ENCODE peak calls at places on chromosomes 12 and 14, in five cellular contexts. One of them, this sample, is unnamed.

GRCh38 chr12:46908236-46908935 is 82.6 kb upstream of the SLC38A4 start:
- DNase-seq in NT2/D1: no peak
- DNase-seq in thyroid gland: no peak
- DNase-seq in lower lobe of right lung: no peak
- DNase-seq in H1: no peak
- DNase-seq in this sample: no peak

GRCh38 chr12:42961395-42961794 is 371.8 kb upstream of the PRICKLE1 start:
- DNase-seq in NT2/D1: no peak
- DNase-seq in thyroid gland: peak
- DNase-seq in lower lobe of right lung: no peak
- DNase-seq in H1: no peak
- DNase-seq in this sample: no peak

GRCh38 chr14:76352639-76353281 is 23.2 kb upstream of the ESRRB start:
- DNase-seq in NT2/D1: peak
- DNase-seq in thyroid gland: peak
- DNase-seq in lower lobe of right lung: peak
- DNase-seq in H1: peak
- DNase-seq in this sample: no peak

GRCh38 chr14:86596024-86596423 is 1066.1 kb downstream of the FLRT2 start:
- DNase-seq in NT2/D1: no peak
- DNase-seq in thyroid gland: no peak
- DNase-seq in lower lobe of right lung: no peak
- DNase-seq in H1: no peak
- DNase-seq in this sample: no peak

GRCh38 chr12:120225852-120226640 is 25.1 kb upstream of the RPLP0 start:
- DNase-seq in NT2/D1: no peak
- DNase-seq in thyroid gland: no peak
- DNase-seq in lower lobe of right lung: peak
- DNase-seq in H1: no peak
- DNase-seq in this sample: no peak

GRCh38 chr12:51392556-51393237 is 1.5 kb upstream of the GALNT6 start:
- DNase-seq in NT2/D1: peak
- DNase-seq in thyroid gland: no peak
- DNase-seq in lower lobe of right lung: no peak
- DNase-seq in H1: peak
- DNase-seq in this sample: no peak

GRCh38 chr14:35215110-35215872 is 76.9 kb upstream of the PSMA6 start:
- DNase-seq in NT2/D1: peak
- DNase-seq in thyroid gland: no peak
- DNase-seq in lower lobe of right lung: no peak
- DNase-seq in H1: no peak
- DNase-seq in this sample: no peak

GRCh38 chr14:75059642-75060041 is 4.2 kb downstream of the ACYP1 start:
- DNase-seq in NT2/D1: no peak
- DNase-seq in thyroid gland: no peak
- DNase-seq in lower lobe of right lung: no peak
- DNase-seq in H1: no peak
- DNase-seq in this sample: no peak

GRCh38 chr12:2974560-2974971 is 15.4 kb downstream of the TEAD4 start:
- DNase-seq in NT2/D1: no peak
- DNase-seq in thyroid gland: no peak
- DNase-seq in lower lobe of right lung: no peak
- DNase-seq in H1: peak
- DNase-seq in this sample: no peak

GRCh38 chr12:79408665-79409064 is 282.1 kb downstream of the PAWR start:
- DNase-seq in NT2/D1: no peak
- DNase-seq in thyroid gland: no peak
- DNase-seq in lower lobe of right lung: no peak
- DNase-seq in H1: no peak
- DNase-seq in this sample: no peak

GRCh38 chr12:42502671-42503070 is 86.9 kb downstream of the PRICKLE1 start:
- DNase-seq in NT2/D1: no peak
- DNase-seq in thyroid gland: no peak
- DNase-seq in lower lobe of right lung: no peak
- DNase-seq in H1: no peak
- DNase-seq in this sample: no peak

GRCh38 chr12:62537544-62537943 is 70.9 kb downstream of the MON2 start:
- DNase-seq in NT2/D1: no peak
- DNase-seq in thyroid gland: peak
- DNase-seq in lower lobe of right lung: no peak
- DNase-seq in H1: no peak
- DNase-seq in this sample: no peak

GRCh38 chr12:82517027-82517426 is 158.7 kb downstream of the METTL25 start:
- DNase-seq in NT2/D1: peak
- DNase-seq in thyroid gland: no peak
- DNase-seq in lower lobe of right lung: no peak
- DNase-seq in H1: no peak
- DNase-seq in this sample: peak

GRCh38 chr14:97117693-97118092 is 320.5 kb downstream of the VRK1 start:
- DNase-seq in NT2/D1: no peak
- DNase-seq in thyroid gland: no peak
- DNase-seq in lower lobe of right lung: no peak
- DNase-seq in H1: no peak
- DNase-seq in this sample: no peak

GRCh38 chr12:32466986-32467711 is 67.8 kb downstream of the FGD4 start:
- DNase-seq in NT2/D1: no peak
- DNase-seq in thyroid gland: no peak
- DNase-seq in lower lobe of right lung: no peak
- DNase-seq in H1: no peak
- DNase-seq in this sample: no peak

GRCh38 chr12:54749191-54749818 is 101.1 kb upstream of the DCD start:
- DNase-seq in NT2/D1: peak
- DNase-seq in thyroid gland: peak
- DNase-seq in lower lobe of right lung: no peak
- DNase-seq in H1: no peak
- DNase-seq in this sample: peak

GRCh38 chr14:104445832-104446381 is 133.7 kb upstream of the C14orf180 start:
- DNase-seq in NT2/D1: no peak
- DNase-seq in thyroid gland: no peak
- DNase-seq in lower lobe of right lung: no peak
- DNase-seq in H1: peak
- DNase-seq in this sample: no peak

GRCh38 chr14:21833836-21834235 is 160.2 kb upstream of the OR4E1 start:
- DNase-seq in NT2/D1: no peak
- DNase-seq in thyroid gland: no peak
- DNase-seq in lower lobe of right lung: no peak
- DNase-seq in H1: no peak
- DNase-seq in this sample: no peak

GRCh38 chr12:6370994-6371754 is 4.2 kb downstream of the SCNN1A start:
- DNase-seq in NT2/D1: peak
- DNase-seq in thyroid gland: peak
- DNase-seq in lower lobe of right lung: peak
- DNase-seq in H1: peak
- DNase-seq in this sample: peak

GRCh38 chr12:124311292-124312109 is 16.6 kb downstream of the RFLNA start:
- DNase-seq in NT2/D1: no peak
- DNase-seq in thyroid gland: no peak
- DNase-seq in lower lobe of right lung: no peak
- DNase-seq in H1: no peak
- DNase-seq in this sample: no peak

GRCh38 chr12:111434680-111435338 is 29.1 kb downstream of the SH2B3 start:
- DNase-seq in NT2/D1: no peak
- DNase-seq in thyroid gland: no peak
- DNase-seq in lower lobe of right lung: no peak
- DNase-seq in H1: no peak
- DNase-seq in this sample: no peak

GRCh38 chr12:112971248-112971647 is 7.1 kb upstream of the OAS2 start:
- DNase-seq in NT2/D1: no peak
- DNase-seq in thyroid gland: no peak
- DNase-seq in lower lobe of right lung: no peak
- DNase-seq in H1: no peak
- DNase-seq in this sample: no peak

GRCh38 chr12:59887204-59887603 is 291.4 kb downstream of the SLC16A7 start:
- DNase-seq in NT2/D1: no peak
- DNase-seq in thyroid gland: no peak
- DNase-seq in lower lobe of right lung: no peak
- DNase-seq in H1: no peak
- DNase-seq in this sample: no peak

GRCh38 chr12:79274571-79275064 is 410.0 kb downstream of the SYT1 start:
- DNase-seq in NT2/D1: no peak
- DNase-seq in thyroid gland: no peak
- DNase-seq in lower lobe of right lung: no peak
- DNase-seq in H1: peak
- DNase-seq in this sample: no peak

GRCh38 chr14:103518416-103519042 is 4.1 kb downstream of the CKB start:
- DNase-seq in NT2/D1: no peak
- DNase-seq in thyroid gland: peak
- DNase-seq in lower lobe of right lung: peak
- DNase-seq in H1: peak
- DNase-seq in this sample: peak

GRCh38 chr12:124621296-124621660 is 53.9 kb upstream of the NCOR2 start:
- DNase-seq in NT2/D1: no peak
- DNase-seq in thyroid gland: peak
- DNase-seq in lower lobe of right lung: peak
- DNase-seq in H1: peak
- DNase-seq in this sample: no peak

GRCh38 chr12:88896958-88897357 is 316.7 kb upstream of the KITLG start:
- DNase-seq in NT2/D1: no peak
- DNase-seq in thyroid gland: no peak
- DNase-seq in lower lobe of right lung: no peak
- DNase-seq in H1: no peak
- DNase-seq in this sample: no peak

GRCh38 chr12:80017261-80017870 is 82.0 kb upstream of the OTOGL start:
- DNase-seq in NT2/D1: no peak
- DNase-seq in thyroid gland: no peak
- DNase-seq in lower lobe of right lung: no peak
- DNase-seq in H1: no peak
- DNase-seq in this sample: no peak

GRCh38 chr12:52036587-52037171 is 14.6 kb upstream of the NR4A1 start:
- DNase-seq in NT2/D1: no peak
- DNase-seq in thyroid gland: peak
- DNase-seq in lower lobe of right lung: peak
- DNase-seq in H1: peak
- DNase-seq in this sample: no peak

GRCh38 chr12:47033797-47034555 is 45.4 kb upstream of the PCED1B start:
- DNase-seq in NT2/D1: no peak
- DNase-seq in thyroid gland: no peak
- DNase-seq in lower lobe of right lung: no peak
- DNase-seq in H1: no peak
- DNase-seq in this sample: no peak

DNA sequence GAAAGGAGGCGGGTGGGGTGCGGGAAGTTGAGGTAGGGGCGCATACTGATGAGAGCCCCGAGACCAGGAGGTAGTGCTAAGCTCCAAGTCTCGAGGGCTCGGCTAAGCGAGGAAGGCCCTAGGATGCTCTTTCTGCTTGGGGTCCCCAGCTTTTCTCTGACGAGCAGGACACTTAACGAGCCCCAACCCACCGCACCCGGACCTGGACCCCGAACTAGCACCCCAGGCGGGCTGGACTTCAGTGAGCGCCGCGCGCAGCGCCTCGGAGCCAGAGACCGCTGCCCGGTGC is 4.7 kb upstream of the C1QL4 start:
- DNase-seq in NT2/D1: no peak
- DNase-seq in thyroid gland: no peak
- DNase-seq in lower lobe of right lung: no peak
- DNase-seq in H1: peak
- DNase-seq in this sample: no peak
- H3K4me3 ChIP-seq in NT2/D1: peak
- H3K4me3 ChIP-seq in thyroid gland: no peak
- H3K4me3 ChIP-seq in lower lobe of right lung: peak
- H3K4me3 ChIP-seq in H1: peak
- H3K4me3 ChIP-seq in this sample: peak

DNA sequence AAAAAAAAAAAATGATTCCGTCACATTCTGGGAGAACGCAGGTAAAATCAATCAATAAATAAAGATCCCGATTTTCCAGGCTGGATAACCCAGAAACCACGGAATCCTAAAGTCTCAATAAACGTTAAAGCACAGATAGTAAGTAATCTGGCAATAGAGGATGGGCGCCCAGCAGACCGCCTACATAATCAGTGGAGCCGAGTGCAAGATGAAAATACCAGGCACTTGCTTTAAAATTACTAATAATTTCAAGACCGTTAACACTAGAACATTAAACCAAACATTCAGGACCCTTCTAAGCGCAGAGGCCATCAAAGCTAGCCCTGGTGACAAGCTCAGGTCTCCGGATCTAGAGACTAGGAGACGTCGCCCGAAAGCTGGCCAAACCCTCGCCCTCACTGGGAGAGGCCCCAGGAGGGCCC is 1.2 kb upstream of the DCAF11 start:
- DNase-seq in NT2/D1: no peak
- DNase-seq in thyroid gland: no peak
- DNase-seq in lower lobe of right lung: no peak
- DNase-seq in H1: no peak
- DNase-seq in this sample: no peak
- H3K4me3 ChIP-seq in NT2/D1: peak
- H3K4me3 ChIP-seq in thyroid gland: peak
- H3K4me3 ChIP-seq in lower lobe of right lung: peak
- H3K4me3 ChIP-seq in H1: peak
- H3K4me3 ChIP-seq in this sample: peak

DNA sequence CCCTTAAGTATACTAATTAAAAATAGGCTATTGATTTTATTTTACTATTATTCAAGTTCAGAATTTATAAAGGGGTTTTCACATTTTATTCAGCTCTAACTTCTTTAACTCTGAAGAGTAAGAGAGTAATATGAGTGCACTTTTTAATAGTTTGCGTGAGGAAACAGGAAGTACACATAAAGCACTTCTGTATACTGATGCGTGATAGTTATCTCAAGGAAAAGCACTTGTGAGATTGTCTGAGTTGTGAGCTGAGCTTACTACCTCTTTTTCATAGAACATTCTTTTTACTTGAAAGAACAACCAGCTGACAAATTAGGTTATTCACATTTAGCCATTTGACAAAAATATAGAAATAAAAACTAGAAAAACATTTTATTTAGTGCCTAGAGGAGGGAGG is 1.9 kb downstream of the RAD51AP1 start:
- DNase-seq in NT2/D1: no peak
- DNase-seq in thyroid gland: no peak
- DNase-seq in lower lobe of right lung: no peak
- DNase-seq in H1: no peak
- DNase-seq in this sample: no peak
- H3K4me3 ChIP-seq in NT2/D1: no peak
- H3K4me3 ChIP-seq in thyroid gland: no peak
- H3K4me3 ChIP-seq in lower lobe of right lung: no peak
- H3K4me3 ChIP-seq in H1: no peak
- H3K4me3 ChIP-seq in this sample: no peak

DNA sequence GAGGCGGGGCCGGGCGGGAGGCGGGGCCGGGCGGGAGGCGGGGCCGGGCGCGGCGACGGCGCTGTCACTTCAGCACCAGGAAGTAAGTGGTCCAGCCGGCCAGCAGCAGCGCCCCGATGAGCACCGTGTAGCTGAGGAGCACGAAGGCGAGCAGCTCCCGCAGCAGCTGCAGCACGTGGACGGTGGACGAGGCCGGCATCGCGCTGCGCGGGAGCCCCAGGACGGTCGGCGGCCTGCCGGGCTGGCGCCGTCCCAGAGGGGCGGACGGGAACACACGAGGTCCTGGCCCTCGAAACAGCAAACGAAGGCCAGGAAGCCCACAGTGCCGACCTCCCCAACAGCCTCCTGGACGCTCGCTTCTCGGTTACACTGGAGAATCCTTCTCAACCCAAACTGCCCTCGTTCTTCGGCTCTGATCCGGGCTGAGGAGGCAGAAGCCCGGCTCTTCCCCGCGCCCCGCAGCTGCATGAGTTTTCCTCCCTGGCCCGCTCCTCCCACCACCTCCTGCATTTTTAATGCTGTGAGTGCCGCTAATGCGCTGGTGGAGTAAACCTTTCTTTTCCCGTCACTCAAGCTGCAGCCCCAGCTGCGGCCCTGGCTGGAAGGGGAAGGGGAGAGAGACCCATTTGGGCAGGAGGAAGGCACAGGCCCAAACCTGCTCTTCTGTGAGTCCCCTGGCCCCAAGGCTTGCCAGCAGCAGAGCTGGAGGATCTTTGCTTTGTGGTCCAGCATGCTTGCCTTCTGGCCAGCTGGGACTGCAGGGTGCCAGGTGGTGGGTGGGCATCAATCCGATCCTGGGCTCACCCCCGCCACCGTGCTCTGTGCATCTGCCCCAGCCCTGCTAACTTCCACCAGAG is 742 bp upstream of the DIABLO start:
- DNase-seq in NT2/D1: no peak
- DNase-seq in thyroid gland: no peak
- DNase-seq in lower lobe of right lung: no peak
- DNase-seq in H1: no peak
- DNase-seq in this sample: no peak
- H3K4me3 ChIP-seq in NT2/D1: peak
- H3K4me3 ChIP-seq in thyroid gland: peak
- H3K4me3 ChIP-seq in lower lobe of right lung: peak
- H3K4me3 ChIP-seq in H1: peak
- H3K4me3 ChIP-seq in this sample: peak